ENCODE peak calls at places on chromosomes 11 and 22, in five cellular contexts. T, U, N, Y and L are unnamed samples.

GRCh38 chr22:42419328-42419881 is 12.8 kb downstream of the NFAM1 start:
- DNase-seq in U (no peak), N (no peak), T (no peak), Y (no peak), L (no peak)

GRCh38 chr22:22449819-22450218 is 58.7 kb downstream of the ZNF280B start:
- DNase-seq in U (no peak), N (no peak), T (no peak), Y (no peak), L (no peak)

GRCh38 chr11:17564687-17565042 is 17.6 kb downstream of the OTOG start:
- DNase-seq in U (no peak), Y (no peak), T (no peak), N (no peak), L (no peak)

GRCh38 chr22:49406879-49407587 is 420.6 kb downstream of the BRD1 start:
- DNase-seq in T (no peak), U (no peak), Y (no peak), N (no peak), L (no peak)

GRCh38 chr11:38345286-38345685 is 1747.2 kb upstream of the RAG2 start:
- DNase-seq in Y (no peak), U (no peak), N (no peak), T (no peak), L (no peak)

GRCh38 chr22:46371623-46372226 is 36.2 kb downstream of the TRMU start:
- DNase-seq in T (no peak), U (no peak), N (no peak), Y (no peak), L (no peak)

GRCh38 chr11:85704967-85705366 is 19.0 kb upstream of the CCDC89 start:
- DNase-seq in T (no peak), Y (no peak), U (no peak), N (no peak), L (no peak)

GRCh38 chr22:30717331-30717921 is 22.8 kb downstream of the OSBP2 start:
- DNase-seq in N (peak), T (no peak), U (no peak), Y (no peak), L (no peak)

GRCh38 chr11:1160231-1161101 is 2.7 kb downstream of the MUC5AC start:
- DNase-seq in U (no peak), N (no peak), T (no peak), Y (no peak), L (no peak)

GRCh38 chr11:25860677-25861445 is 471.1 kb upstream of the ANO3 start:
- DNase-seq in U (no peak), Y (no peak), T (no peak), N (no peak), L (peak)

GRCh38 chr22:28025333-28025732 is 106.3 kb upstream of the PITPNB start:
- DNase-seq in N (no peak), T (no peak), U (no peak), Y (no peak), L (no peak)

GRCh38 chr11:59053387-59053786 is 32.7 kb upstream of the GLYATL1B start:
- DNase-seq in Y (peak), N (peak), T (peak), U (peak), L (peak)

GRCh38 chr11:101738494-101738893 is 154.7 kb upstream of the TRPC6 start:
- DNase-seq in Y (no peak), U (no peak), T (peak), N (no peak), L (peak)

GRCh38 chr11:60378359-60378758 is at the start of gene MS4A7:
- DNase-seq in T (no peak), N (no peak), U (no peak), Y (no peak), L (no peak)

GRCh38 chr11:123404626-123405025 is 25.4 kb upstream of the GRAMD1B start:
- DNase-seq in T (peak), N (no peak), U (no peak), Y (no peak), L (no peak)

GRCh38 chr11:19419021-19419750 is 178.4 kb upstream of the E2F8 start:
- DNase-seq in U (no peak), T (no peak), Y (no peak), N (no peak), L (no peak)

GRCh38 chr11:44096360-44097188 is 1.1 kb downstream of the EXT2 start:
- DNase-seq in T (no peak), N (no peak), Y (no peak), U (no peak), L (no peak)

GRCh38 chr11:134359646-134360045 is 27.9 kb downstream of the GLB1L2 start:
- DNase-seq in Y (no peak), T (no peak), N (no peak), U (no peak), L (no peak)

GRCh38 chr11:19979519-19979845 is 180.8 kb downstream of the DBX1 start:
- DNase-seq in Y (no peak), N (no peak), U (no peak), T (no peak), L (no peak)

GRCh38 chr11:13717331-13717730 is 48.9 kb downstream of the FAR1 start:
- DNase-seq in N (no peak), T (no peak), U (no peak), Y (no peak), L (no peak)

GRCh38 chr22:26597026-26597425 is 7.1 kb upstream of the TPST2 start:
- DNase-seq in U (no peak), Y (no peak), N (no peak), T (no peak), L (no peak)

GRCh38 chr11:127226959-127227358 is 226.4 kb upstream of the KIRREL3 start:
- DNase-seq in Y (no peak), T (no peak), U (no peak), N (no peak), L (no peak)

GRCh38 chr11:126115820-126116319 is 53.2 kb upstream of the CDON start:
- DNase-seq in U (no peak), Y (peak), N (peak), T (peak), L (peak)